ENCODE peak calls at places on chromosomes 5 and 9, in four cellular contexts. T is CD4-positive, CD25-positive, alpha-beta regulatory T cell; H is CD8-positive, alpha-beta T cell; P is SJSA1. I is an unnamed sample.

GRCh38 chr5:115486728-115487127 is 57.8 kb downstream of the FEM1C start:
- DNase-seq in T (no peak), H (no peak), P (no peak), I (no peak)

GRCh38 chr5:105754056-105754455 is 1916.7 kb downstream of the EFNA5 start:
- DNase-seq in T (no peak), H (no peak), P (no peak), I (no peak)

GRCh38 chr9:38689678-38690077 is 30.3 kb downstream of the FAM240B start:
- DNase-seq in T (no peak), H (no peak), P (peak), I (no peak)

GRCh38 chr5:159673538-159673937 is 242.7 kb upstream of the ADRA1B start:
- DNase-seq in T (no peak), H (no peak), P (no peak), I (no peak)

GRCh38 chr5:178778919-178779318 is 48.5 kb upstream of the ZNF354A start:
- DNase-seq in T (no peak), H (no peak), P (no peak), I (no peak)

GRCh38 chr5:173567548-173567947 is 48.9 kb downstream of the BOD1 start:
- DNase-seq in T (no peak), H (no peak), P (peak), I (no peak)

GRCh38 chr5:107304671-107305070 is 366.1 kb downstream of the EFNA5 start:
- DNase-seq in T (no peak), H (no peak), P (no peak), I (no peak)

GRCh38 chr5:133582971-133583370 is 29.4 kb downstream of the FSTL4 start:
- DNase-seq in T (no peak), H (no peak), P (no peak), I (no peak)

GRCh38 chr5:58185397-58186195 is 274.3 kb downstream of the PLK2 start:
- DNase-seq in T (no peak), H (no peak), P (no peak), I (no peak)

GRCh38 chr5:28344803-28345433 is 1306.5 kb upstream of the CDH9 start:
- DNase-seq in T (peak), H (no peak), P (no peak), I (no peak)

GRCh38 chr9:118302721-118303120 is 598.5 kb downstream of the TLR4 start:
- DNase-seq in T (no peak), H (no peak), P (no peak), I (no peak)

GRCh38 chr9:118303216-118303615 is 599.0 kb downstream of the TLR4 start:
- DNase-seq in T (no peak), H (no peak), P (no peak), I (no peak)

GRCh38 chr9:118305371-118305770 is 601.2 kb downstream of the TLR4 start:
- DNase-seq in T (no peak), H (no peak), P (no peak), I (no peak)

DNA sequence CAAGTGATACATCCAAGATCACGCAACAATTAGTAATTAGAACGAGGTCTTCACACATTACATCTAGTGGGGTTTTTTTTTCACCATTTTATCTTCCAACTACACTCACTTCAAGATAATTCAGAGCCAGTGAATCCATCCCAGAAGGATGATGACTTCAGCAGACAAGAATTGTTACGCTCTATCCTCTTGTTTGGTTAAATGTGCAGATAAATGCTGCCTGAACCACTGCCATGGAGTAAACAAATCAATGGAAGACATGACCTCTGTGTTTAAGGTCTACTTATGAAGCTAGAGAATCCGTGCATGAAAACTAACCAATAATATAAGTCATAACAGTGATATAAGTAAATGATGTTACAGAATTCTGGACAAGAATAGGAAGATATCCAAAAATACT is 602.6 kb downstream of the TLR4 start:
- DNase-seq in T (no peak), H (no peak), P (no peak), I (no peak)
- H3K27ac ChIP-seq in T (no peak), H (no peak), P (no peak), I (no peak)

DNA sequence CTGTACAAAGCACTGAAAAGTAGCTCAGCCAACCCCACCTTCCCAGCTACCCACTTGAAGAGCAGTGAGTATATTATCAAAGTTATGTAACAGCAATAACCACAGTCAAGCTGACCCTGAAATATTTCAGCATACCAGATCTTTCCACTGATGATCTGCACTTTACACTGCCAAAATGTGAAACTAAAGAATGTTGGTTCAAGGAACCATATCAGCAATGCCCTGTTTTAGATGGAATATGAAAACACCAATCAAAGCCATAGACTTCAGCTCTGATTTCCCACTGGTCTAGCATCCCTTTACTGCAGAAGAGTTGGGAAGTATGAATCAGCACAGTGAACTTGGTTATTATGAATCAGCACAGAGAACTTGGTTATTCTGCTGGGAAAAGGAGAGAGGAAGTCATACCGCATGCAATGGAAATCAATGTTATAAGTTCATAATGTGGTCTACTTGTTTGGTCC is 20.0 kb downstream of the CEMIP2 start:
- DNase-seq in T (no peak), H (no peak), P (no peak), I (no peak)
- H3K27ac ChIP-seq in T (peak), H (no peak), P (no peak), I (no peak)

GRCh38 chr9:78300209-78300608 is 3.3 kb downstream of the PSAT1 start:
- DNase-seq in T (no peak), H (no peak), P (no peak), I (no peak)

GRCh38 chr9:78296208-78296892 is 575 bp upstream of the PSAT1 start:
- DNase-seq in T (peak), H (no peak), P (no peak), I (no peak)

GRCh38 chr9:78297672-78297961 is 692 bp downstream of the PSAT1 start:
- DNase-seq in T (no peak), H (no peak), P (no peak), I (no peak)

GRCh38 chr9:78296893-78297671 is at the start of gene PSAT1:
- DNase-seq in T (peak), H (peak), P (peak), I (peak)

DNA sequence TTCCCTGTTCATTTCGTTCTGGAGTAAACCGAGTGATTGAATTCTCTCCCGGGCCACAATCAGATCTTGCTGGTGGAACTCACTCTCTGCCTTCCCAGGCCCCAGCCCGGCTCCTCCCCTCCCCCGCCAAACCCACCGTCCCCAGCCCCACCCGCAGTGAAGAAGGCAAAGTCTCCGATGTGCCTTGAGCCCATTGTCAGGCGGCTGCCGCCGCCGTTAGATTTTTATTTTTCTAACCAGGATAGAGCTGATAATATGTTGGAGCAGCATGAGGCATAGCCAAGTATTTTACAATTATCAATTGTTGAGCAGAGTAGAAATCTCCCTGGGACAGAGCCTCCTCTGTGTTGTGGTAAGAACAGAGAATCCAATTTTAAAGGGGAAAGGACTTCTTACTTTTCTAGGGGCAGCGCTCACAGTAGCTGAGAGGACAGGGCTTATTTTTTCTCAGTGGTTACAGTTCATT is 1.2 kb downstream of the PSAT1 start:
- DNase-seq in T (peak), H (no peak), P (no peak), I (no peak)
- H3K27ac ChIP-seq in T (no peak), H (no peak), P (no peak), I (peak)

GRCh38 chr9:87267251-87267679 is 230.4 kb upstream of the DAPK1 start:
- DNase-seq in T (no peak), H (no peak), P (no peak), I (no peak)
- H3K27ac ChIP-seq in T (no peak), H (no peak), P (no peak), I (no peak)

GRCh38 chr5:84569307-84569706 is 184.6 kb upstream of the EDIL3 start:
- DNase-seq in T (no peak), H (no peak), P (no peak), I (no peak)
- H3K27ac ChIP-seq in T (no peak), H (no peak), P (no peak), I (no peak)

GRCh38 chr9:37471942-37472679 is 6.9 kb upstream of the ZBTB5 start:
- DNase-seq in T (no peak), H (no peak), P (peak), I (no peak)
- H3K27ac ChIP-seq in T (no peak), H (no peak), P (peak), I (no peak)

I was measured in CD4-positive, alpha-beta memory T cell.